ENCODE peak calls at places on chromosomes 11 and 22, in seven cellular contexts. C is A549, G is tibial artery, I is K562, A is keratinocyte, S is fibroblast of pulmonary artery, B is lung. O is an unnamed sample.

GRCh38 chr22:20959578-20960461 is 7.2 kb upstream of the AIFM3 start:
- DNase-seq in I (no peak), C (no peak), A (no peak), B (no peak), G (no peak), S (no peak), O (no peak)

GRCh38 chr11:120766318-120766717 is 254.8 kb downstream of the GRIK4 start:
- DNase-seq in I (no peak), C (no peak), A (no peak), S (no peak), G (no peak), B (no peak), O (no peak)

GRCh38 chr11:8715501-8715900 is 32.9 kb downstream of the RPL27A start:
- DNase-seq in G (no peak), I (no peak), C (no peak), S (no peak), A (no peak), B (no peak), O (no peak)

GRCh38 chr22:48511211-48511610 is 1316.5 kb downstream of the BRD1 start:
- DNase-seq in G (no peak), S (no peak), B (no peak), I (no peak), C (no peak), A (no peak), O (no peak)

GRCh38 chr22:21939392-21940319 is 13.0 kb downstream of the PPM1F start:
- DNase-seq in A (no peak), S (no peak), G (no peak), C (no peak), B (peak; percentile 44), I (no peak), O (no peak)

GRCh38 chr11:35151241-35151640 is 12.3 kb downstream of the CD44 start:
- DNase-seq in C (no peak), I (no peak), S (no peak), G (no peak), B (no peak), A (no peak), O (no peak)

GRCh38 chr11:117171648-117172051 is 6.9 kb upstream of the SIDT2 start:
- DNase-seq in G (no peak), A (no peak), C (no peak), I (peak; percentile 70), S (peak; percentile 44), B (no peak), O (no peak)

GRCh38 chr22:20130319-20130718 is 1.3 kb upstream of the ZDHHC8 start:
- DNase-seq in S (no peak), G (no peak), B (no peak), A (no peak), I (no peak), C (no peak), O (no peak)

GRCh38 chr11:64353101-64353738 is 5.7 kb upstream of the RPS6KA4 start:
- DNase-seq in C (no peak), I (no peak), G (no peak), A (no peak), B (no peak), S (no peak), O (no peak)

GRCh38 chr11:102305352-102306047 is 11.8 kb upstream of the BIRC3 start:
- DNase-seq in S (no peak), I (no peak), A (no peak), B (no peak), C (no peak), G (no peak), O (no peak)

GRCh38 chr11:31437742-31438435 is 68.2 kb downstream of the DNAJC24 start:
- DNase-seq in S (peak; percentile 8), B (no peak), C (no peak), I (no peak), G (no peak), A (no peak), O (no peak)

GRCh38 chr11:124041254-124041653 is at the start of gene OR10G7:
- DNase-seq in S (no peak), I (no peak), C (no peak), G (no peak), A (no peak), B (no peak), O (no peak)

GRCh38 chr11:126824035-126824607 is 176.4 kb downstream of the KIRREL3 start:
- DNase-seq in S (no peak), C (no peak), A (no peak), G (no peak), I (no peak), B (peak; percentile 29), O (no peak)

GRCh38 chr22:24944224-24944937 is 2.1 kb downstream of the LHFPL7 start:
- DNase-seq in C (no peak), A (no peak), B (no peak), S (no peak), G (no peak), I (no peak), O (no peak)

GRCh38 chr22:23163665-23164064 is 16.6 kb upstream of the BCR start:
- DNase-seq in G (peak; percentile 55), A (no peak), S (no peak), I (no peak), B (no peak), C (no peak), O (no peak)

GRCh38 chr11:132448334-132448995 is 1078.0 kb downstream of the NTM start:
- DNase-seq in A (no peak), G (no peak), I (no peak), S (no peak), C (no peak), B (no peak), O (no peak)

GRCh38 chr11:70732493-70733206 is 334.3 kb downstream of the CTTN start:
- DNase-seq in A (no peak), G (no peak), S (no peak), C (no peak), I (no peak), B (no peak), O (no peak)

GRCh38 chr22:43850529-43850928 is 11.8 kb downstream of the SULT4A1 start:
- DNase-seq in G (no peak), B (no peak), C (no peak), I (no peak), S (no peak), A (no peak), O (no peak)

GRCh38 chr11:76562541-76562940 is 108.0 kb downstream of the LRRC32 start:
- DNase-seq in C (no peak), S (no peak), I (no peak), A (no peak), B (no peak), G (no peak), O (no peak)

GRCh38 chr11:83566948-83567347 is 280.8 kb upstream of the CCDC90B start:
- DNase-seq in B (no peak), S (peak; percentile 11), G (no peak), A (no peak), C (no peak), I (no peak), O (no peak)

GRCh38 chr11:43515090-43515489 is 156.4 kb downstream of the TTC17 start:
- DNase-seq in B (no peak), A (no peak), G (no peak), C (no peak), S (no peak), I (peak; percentile 56), O (no peak)

GRCh38 chr11:74783241-74783871 is 34.7 kb downstream of the RNF169 start:
- DNase-seq in G (no peak), A (no peak), B (no peak), I (no peak), C (no peak), S (peak; percentile 44), O (no peak)

GRCh38 chr22:42836026-42836425 is 21.0 kb downstream of the ARFGAP3 start:
- DNase-seq in G (no peak), A (no peak), S (no peak), I (no peak), B (no peak), C (no peak), O (no peak)

GRCh38 chr11:71396548-71397123 is 51.6 kb downstream of the DHCR7 start:
- DNase-seq in S (no peak), G (no peak), C (no peak), A (no peak), B (no peak), I (no peak), O (no peak)

GRCh38 chr11:116352881-116353280 is 419.9 kb downstream of the BUD13 start:
- DNase-seq in A (no peak), G (no peak), I (no peak), C (no peak), S (no peak), B (no peak), O (no peak)

GRCh38 chr11:89463381-89463780 is 27.8 kb downstream of the NOX4 start:
- DNase-seq in C (no peak), G (no peak), A (no peak), B (no peak), I (no peak), S (peak; percentile 33), O (no peak)

GRCh38 chr11:75627879-75628668 is 40.8 kb downstream of the MAP6 start:
- DNase-seq in A (no peak), I (peak; percentile 20), C (no peak), S (peak; percentile 45), G (no peak), B (no peak), O (no peak)

GRCh38 chr11:122764691-122765090 is 73.6 kb upstream of the CRTAM start:
- DNase-seq in I (no peak), A (no peak), S (no peak), C (no peak), G (no peak), B (no peak), O (no peak)
- H3K4me3 ChIP-seq in I (no peak overlapping the region), A (no peak overlapping the region), S (no peak overlapping the region), C (no peak overlapping the region), G (no peak overlapping the region), B (no peak overlapping the region), O (no peak overlapping the region)

GRCh38 chr11:22044126-22044525 is 148.8 kb upstream of the ANO5 start:
- DNase-seq in C (no peak), S (no peak), I (no peak), G (no peak), B (no peak), A (no peak), O (no peak)
- H3K4me3 ChIP-seq in C (no peak overlapping the region), S (no peak overlapping the region), I (no peak overlapping the region), G (no peak overlapping the region), B (no peak overlapping the region), A (no peak overlapping the region), O (no peak overlapping the region)

DNA sequence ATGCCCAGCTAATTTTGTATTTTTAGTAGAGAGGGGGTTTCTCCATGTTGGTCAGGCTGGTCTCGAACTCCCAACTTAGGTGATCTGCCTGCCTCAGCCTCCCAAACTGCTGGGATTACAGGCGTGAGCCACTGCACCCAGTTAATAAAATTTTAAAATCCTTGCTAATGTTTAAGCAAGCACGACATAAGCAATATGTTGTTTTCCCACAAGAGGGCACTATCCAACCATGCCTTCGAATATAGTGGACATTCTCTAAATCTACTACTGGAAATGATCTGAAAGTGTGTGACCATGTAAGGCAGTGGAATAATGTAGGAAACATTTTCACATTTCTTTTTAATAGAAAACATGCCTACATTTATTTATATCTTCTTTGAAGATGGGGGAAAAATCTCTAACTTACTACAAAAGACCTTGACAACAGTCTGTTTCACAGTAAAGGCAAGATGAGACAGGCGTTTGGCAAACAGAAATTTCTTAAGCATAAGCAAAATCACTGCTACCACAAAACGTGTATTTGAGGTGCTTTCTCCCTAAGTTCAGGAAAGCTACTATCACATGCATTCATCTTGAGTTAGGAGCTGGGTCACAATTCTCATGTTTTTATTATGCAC is 38.2 kb downstream of the PITPNB start:
- DNase-seq in A (peak; percentile 25), B (peak; percentile 41), I (no peak), S (peak; percentile 89), G (peak; percentile 47), C (peak; percentile 17), O (peak; percentile 59)
- H3K4me3 ChIP-seq in A (no peak overlapping the region), B (no peak overlapping the region), I (no peak overlapping the region), S (no peak overlapping the region), G (no peak overlapping the region), C (no peak overlapping the region), O (no peak overlapping the region)

GRCh38 chr11:6626971-6627761 is 7.9 kb upstream of the TPP1 start:
- DNase-seq in I (no peak), B (no peak), G (no peak), S (no peak), A (no peak), C (no peak), O (no peak)
- H3K4me3 ChIP-seq in I (no peak overlapping the region), B (no peak overlapping the region), G (no peak overlapping the region), S (no peak overlapping the region), A (no peak overlapping the region), C (no peak overlapping the region), O (no peak overlapping the region)